ENCODE peak calls at places on chromosomes 6 and 20, in six cellular contexts. M, G, L, V, F and A are unnamed samples.
A peak's percentile ranks its signal among the peaks of the same experiment; 100 is the strongest.

GRCh38 chr6:111658445-111659154 is 52.9 kb upstream of the TRAF3IP2 start:
- DNase-seq in L (peak; percentile 21), V (no peak), M (no peak), G (no peak), F (no peak), A (peak; percentile 46)

GRCh38 chr6:167252271-167252670 is 38.8 kb upstream of the UNC93A start:
- DNase-seq in L (no peak), F (no peak), G (no peak), V (no peak), M (no peak), A (no peak)

GRCh38 chr20:62878244-62879030 is 16.8 kb upstream of the TCFL5 start:
- DNase-seq in L (no peak), F (peak; percentile 20), M (no peak), G (no peak), V (no peak), A (no peak)

GRCh38 chr6:71198908-71199307 is 89.7 kb upstream of the OGFRL1 start:
- DNase-seq in M (no peak), V (no peak), F (no peak), G (no peak), L (no peak), A (no peak)

GRCh38 chr6:114101255-114101654 is 130.3 kb upstream of the HDAC2 start:
- DNase-seq in V (no peak), G (no peak), M (no peak), F (no peak), L (no peak), A (no peak)

GRCh38 chr6:46757206-46757564 is 10.5 kb downstream of the ANKRD66 start:
- DNase-seq in V (peak; percentile 87), F (no peak), G (peak; percentile 63), M (no peak), L (no peak), A (no peak)

GRCh38 chr6:167588181-167588919 is 238.4 kb upstream of the AFDN start:
- DNase-seq in L (no peak), F (no peak), M (no peak), G (no peak), V (peak; percentile 83), A (no peak)

GRCh38 chr6:2674857-2675256 is 75.9 kb downstream of the MYLK4 start:
- DNase-seq in G (no peak), V (peak; percentile 39), M (no peak), F (no peak), L (no peak), A (no peak)

GRCh38 chr20:63145156-63145555 is 70.8 kb downstream of the YTHDF1 start:
- DNase-seq in F (peak; percentile 21), L (peak; percentile 17), V (no peak), G (no peak), M (peak; percentile 48), A (no peak)

GRCh38 chr6:48087448-48087847 is 23.5 kb downstream of the PTCHD4 start:
- DNase-seq in L (peak; percentile 23), F (no peak), G (no peak), M (peak; percentile 22), V (no peak), A (peak; percentile 71)

GRCh38 chr6:84581494-84582259 is 182.7 kb downstream of the TBX18 start:
- DNase-seq in F (no peak), M (no peak), L (peak; percentile 73), G (no peak), V (no peak), A (no peak)

GRCh38 chr6:40755749-40756452 is 168.7 kb upstream of the LRFN2 start:
- DNase-seq in F (no peak), M (no peak), L (peak; percentile 44), V (no peak), G (no peak), A (no peak)

GRCh38 chr20:11271920-11272594 is 598.3 kb upstream of the JAG1 start:
- DNase-seq in G (no peak), F (no peak), L (no peak), V (no peak), M (no peak), A (no peak)

GRCh38 chr6:15433517-15433874 is 187.6 kb downstream of the JARID2 start:
- DNase-seq in F (no peak), V (no peak), M (no peak), L (no peak), G (no peak), A (no peak)
- H3K4me1 ChIP-seq in F (peaks cover 46% of the 10 kb centered on the region), V (peaks cover 46% of the 10 kb centered on the region), M (peaks cover 25% of the 10 kb centered on the region), L (peaks cover 24% of the 10 kb centered on the region), G (peaks cover 26% of the 10 kb centered on the region), A (peaks cover 62% of the 10 kb centered on the region)

GRCh38 chr6:50845499-50846108 is 26.9 kb downstream of the TFAP2B start:
- DNase-seq in G (no peak), M (no peak), L (no peak), V (no peak), F (no peak), A (no peak)
- H3K4me3 ChIP-seq in G (no peak overlapping the region), M (no peak overlapping the region), L (no peak overlapping the region), V (no peak overlapping the region), F (no peak overlapping the region), A (no peak overlapping the region)

DNA sequence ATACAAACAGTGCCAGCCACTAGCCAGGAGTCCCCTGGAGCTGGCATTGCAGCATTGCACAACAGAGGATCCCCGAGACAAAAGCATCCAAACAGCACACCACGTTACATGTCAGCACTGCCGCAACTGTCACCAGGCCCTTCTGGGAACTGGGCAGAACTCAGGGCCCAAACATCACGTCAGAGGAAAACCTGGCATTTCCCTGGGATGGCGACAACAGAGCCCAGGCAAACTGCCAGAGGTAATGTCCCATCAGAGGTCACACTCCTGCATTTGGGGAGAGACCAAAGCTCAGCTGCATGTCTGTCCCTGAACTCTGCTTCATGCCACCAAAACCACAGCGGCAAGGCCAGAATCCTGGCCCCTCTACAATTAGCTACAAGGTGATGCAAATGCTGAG is 36.3 kb downstream of the PPP1R3G start:
- DNase-seq in M (no peak), F (no peak), G (no peak), L (no peak), V (no peak), A (no peak)
- H3K27ac ChIP-seq in M (no peak overlapping the region), F (no peak overlapping the region), G (no peak overlapping the region), L (no peak overlapping the region), V (no peak overlapping the region), A (no peak overlapping the region)

GRCh38 chr6:133254552-133255228 is 13.5 kb downstream of the EYA4 start:
- DNase-seq in V (no peak), G (no peak), L (peak; percentile 83), F (no peak), M (peak; percentile 76), A (no peak)
- H3K4me1 ChIP-seq in V (no peaks in the 10 kb centered on the region), G (no peaks in the 10 kb centered on the region), L (peaks cover 9% of the 10 kb centered on the region), F (peaks cover 68% of the 10 kb centered on the region), M (peaks cover 65% of the 10 kb centered on the region), A (no peaks in the 10 kb centered on the region)

DNA sequence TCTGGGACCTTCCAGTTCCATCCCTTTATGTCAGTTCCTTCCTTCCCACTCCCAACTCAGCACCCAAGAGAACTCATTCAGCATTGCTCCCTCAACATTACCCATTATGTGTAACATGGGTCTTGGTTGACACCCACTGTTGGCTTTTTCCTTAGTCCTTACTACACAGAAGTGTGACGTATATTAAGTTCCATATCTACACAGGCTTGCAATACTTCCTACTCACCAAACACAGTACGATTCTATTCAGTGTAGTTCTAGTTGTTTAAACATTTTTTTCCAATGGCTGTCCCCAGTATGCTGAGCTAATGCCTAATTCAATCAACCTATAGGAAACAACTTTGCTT is 37.7 kb downstream of the ARHGAP18 start:
- DNase-seq in F (no peak), G (no peak), M (no peak), V (peak; percentile 42), L (no peak), A (no peak)
- H3K4me3 ChIP-seq in F (no peak overlapping the region), G (no peak overlapping the region), M (no peak overlapping the region), V (no peak overlapping the region), L (no peak overlapping the region), A (no peak overlapping the region)